ENCODE peak calls at places on chromosomes 11 and 22, in nine cellular contexts. One of them, this sample, is unnamed.

GRCh38 chr11:420911-421321 is 6.1 kb upstream of the SIGIRR start:
- DNase-seq in IMR-90: no peak
- DNase-seq in HuH-7.5: no peak
- DNase-seq in GM12865: no peak
- DNase-seq in head of caudate nucleus: no peak
- DNase-seq in fibroblast of mammary gland: no peak
- DNase-seq in NCI-H2171 treated with DMSO at 0.1 percent for 48 hours: no peak
- DNase-seq in kidney epithelial cell: no peak
- DNase-seq in GM06990: no peak
- DNase-seq in this sample: no peak

GRCh38 chr11:94834931-94835330 is 66.8 kb downstream of the AMOTL1 start:
- DNase-seq in IMR-90: peak; percentile 47
- DNase-seq in HuH-7.5: no peak
- DNase-seq in GM12865: no peak
- DNase-seq in head of caudate nucleus: no peak
- DNase-seq in fibroblast of mammary gland: peak; percentile 54
- DNase-seq in NCI-H2171 treated with DMSO at 0.1 percent for 48 hours: no peak
- DNase-seq in kidney epithelial cell: no peak
- DNase-seq in GM06990: no peak
- DNase-seq in this sample: no peak

GRCh38 chr22:44932493-44932892 is 77.3 kb downstream of the PHF21B start:
- DNase-seq in IMR-90: no peak
- DNase-seq in HuH-7.5: no peak
- DNase-seq in GM12865: no peak
- DNase-seq in head of caudate nucleus: no peak
- DNase-seq in fibroblast of mammary gland: no peak
- DNase-seq in NCI-H2171 treated with DMSO at 0.1 percent for 48 hours: no peak
- DNase-seq in kidney epithelial cell: no peak
- DNase-seq in GM06990: no peak
- DNase-seq in this sample: no peak

GRCh38 chr11:69460540-69461257 is 20.8 kb upstream of the LINC01488 start:
- DNase-seq in IMR-90: peak; percentile 95
- DNase-seq in HuH-7.5: no peak
- DNase-seq in GM12865: no peak
- DNase-seq in head of caudate nucleus: no peak
- DNase-seq in fibroblast of mammary gland: peak; percentile 97
- DNase-seq in NCI-H2171 treated with DMSO at 0.1 percent for 48 hours: no peak
- DNase-seq in kidney epithelial cell: no peak
- DNase-seq in GM06990: no peak
- DNase-seq in this sample: peak; percentile 30

GRCh38 chr22:46052801-46053562 is 76.0 kb upstream of the WNT7B start:
- DNase-seq in IMR-90: no peak
- DNase-seq in HuH-7.5: no peak
- DNase-seq in GM12865: no peak
- DNase-seq in head of caudate nucleus: peak; percentile 64
- DNase-seq in fibroblast of mammary gland: peak; percentile 49
- DNase-seq in NCI-H2171 treated with DMSO at 0.1 percent for 48 hours: peak; percentile 47
- DNase-seq in kidney epithelial cell: no peak
- DNase-seq in GM06990: no peak
- DNase-seq in this sample: no peak

GRCh38 chr11:2885017-2885675 is 429 bp downstream of the CDKN1C start:
- DNase-seq in IMR-90: peak; percentile 36
- DNase-seq in HuH-7.5: peak; percentile 88
- DNase-seq in GM12865: no peak
- DNase-seq in head of caudate nucleus: peak; percentile 84
- DNase-seq in fibroblast of mammary gland: peak; percentile 16
- DNase-seq in NCI-H2171 treated with DMSO at 0.1 percent for 48 hours: no peak
- DNase-seq in kidney epithelial cell: no peak
- DNase-seq in GM06990: no peak
- DNase-seq in this sample: no peak

GRCh38 chr11:87299041-87299481 is 261.3 kb downstream of the TMEM135 start:
- DNase-seq in IMR-90: no peak
- DNase-seq in HuH-7.5: no peak
- DNase-seq in GM12865: no peak
- DNase-seq in head of caudate nucleus: no peak
- DNase-seq in fibroblast of mammary gland: no peak
- DNase-seq in NCI-H2171 treated with DMSO at 0.1 percent for 48 hours: no peak
- DNase-seq in kidney epithelial cell: no peak
- DNase-seq in GM06990: no peak
- DNase-seq in this sample: no peak

GRCh38 chr11:73625690-73626318 is 20.6 kb upstream of the PLEKHB1 start:
- DNase-seq in IMR-90: peak; percentile 59
- DNase-seq in HuH-7.5: peak; percentile 71
- DNase-seq in GM12865: peak; percentile 74
- DNase-seq in head of caudate nucleus: peak; percentile 87
- DNase-seq in fibroblast of mammary gland: peak; percentile 64
- DNase-seq in NCI-H2171 treated with DMSO at 0.1 percent for 48 hours: peak; percentile 79
- DNase-seq in kidney epithelial cell: peak; percentile 18
- DNase-seq in GM06990: no peak
- DNase-seq in this sample: peak; percentile 59

GRCh38 chr22:43273902-43274484 is 69.2 kb downstream of the SCUBE1 start:
- DNase-seq in IMR-90: peak; percentile 46
- DNase-seq in HuH-7.5: peak; percentile 89
- DNase-seq in GM12865: peak; percentile 81
- DNase-seq in head of caudate nucleus: peak; percentile 46
- DNase-seq in fibroblast of mammary gland: peak; percentile 63
- DNase-seq in NCI-H2171 treated with DMSO at 0.1 percent for 48 hours: peak; percentile 65
- DNase-seq in kidney epithelial cell: no peak
- DNase-seq in GM06990: peak; percentile 31
- DNase-seq in this sample: peak; percentile 47

GRCh38 chr11:126357969-126358762 is 2.7 kb downstream of the ST3GAL4 start:
- DNase-seq in IMR-90: no peak
- DNase-seq in HuH-7.5: no peak
- DNase-seq in GM12865: no peak
- DNase-seq in head of caudate nucleus: peak; percentile 35
- DNase-seq in fibroblast of mammary gland: no peak
- DNase-seq in NCI-H2171 treated with DMSO at 0.1 percent for 48 hours: no peak
- DNase-seq in kidney epithelial cell: no peak
- DNase-seq in GM06990: no peak
- DNase-seq in this sample: peak; percentile 28

GRCh38 chr11:64553554-64554201 is 37.3 kb upstream of the SLC22A12 start:
- DNase-seq in IMR-90: peak; percentile 22
- DNase-seq in HuH-7.5: peak; percentile 63
- DNase-seq in GM12865: peak; percentile 43
- DNase-seq in head of caudate nucleus: peak; percentile 87
- DNase-seq in fibroblast of mammary gland: peak; percentile 61
- DNase-seq in NCI-H2171 treated with DMSO at 0.1 percent for 48 hours: peak; percentile 43
- DNase-seq in kidney epithelial cell: no peak
- DNase-seq in GM06990: no peak
- DNase-seq in this sample: peak; percentile 39

GRCh38 chr11:74634537-74634936 is 42.2 kb downstream of the POLD3 start:
- DNase-seq in IMR-90: peak; percentile 66
- DNase-seq in HuH-7.5: peak; percentile 17
- DNase-seq in GM12865: no peak
- DNase-seq in head of caudate nucleus: no peak
- DNase-seq in fibroblast of mammary gland: peak; percentile 70
- DNase-seq in NCI-H2171 treated with DMSO at 0.1 percent for 48 hours: peak; percentile 67
- DNase-seq in kidney epithelial cell: peak; percentile 29
- DNase-seq in GM06990: no peak
- DNase-seq in this sample: peak; percentile 18

GRCh38 chr11:112655386-112655785 is 305.8 kb upstream of the NCAM1 start:
- DNase-seq in IMR-90: peak; percentile 2
- DNase-seq in HuH-7.5: no peak
- DNase-seq in GM12865: no peak
- DNase-seq in head of caudate nucleus: peak; percentile 81
- DNase-seq in fibroblast of mammary gland: peak; percentile 88
- DNase-seq in NCI-H2171 treated with DMSO at 0.1 percent for 48 hours: no peak
- DNase-seq in kidney epithelial cell: no peak
- DNase-seq in GM06990: no peak
- DNase-seq in this sample: no peak

GRCh38 chr11:44601471-44602370 is 36.3 kb downstream of the CD82 start:
- DNase-seq in IMR-90: no peak
- DNase-seq in HuH-7.5: no peak
- DNase-seq in GM12865: peak; percentile 66
- DNase-seq in head of caudate nucleus: no peak
- DNase-seq in fibroblast of mammary gland: no peak
- DNase-seq in NCI-H2171 treated with DMSO at 0.1 percent for 48 hours: no peak
- DNase-seq in kidney epithelial cell: no peak
- DNase-seq in GM06990: peak; percentile 69
- DNase-seq in this sample: no peak

GRCh38 chr22:17918840-17919239 is 105.5 kb downstream of the MICAL3 start:
- DNase-seq in IMR-90: peak; percentile 64
- DNase-seq in HuH-7.5: no peak
- DNase-seq in GM12865: no peak
- DNase-seq in head of caudate nucleus: no peak
- DNase-seq in fibroblast of mammary gland: no peak
- DNase-seq in NCI-H2171 treated with DMSO at 0.1 percent for 48 hours: no peak
- DNase-seq in kidney epithelial cell: peak; percentile 37
- DNase-seq in GM06990: no peak
- DNase-seq in this sample: no peak

GRCh38 chr22:28341001-28341400 is 338.6 kb downstream of the TTC28 start:
- DNase-seq in IMR-90: peak; percentile 12
- DNase-seq in HuH-7.5: no peak
- DNase-seq in GM12865: no peak
- DNase-seq in head of caudate nucleus: no peak
- DNase-seq in fibroblast of mammary gland: peak; percentile 52
- DNase-seq in NCI-H2171 treated with DMSO at 0.1 percent for 48 hours: no peak
- DNase-seq in kidney epithelial cell: no peak
- DNase-seq in GM06990: no peak
- DNase-seq in this sample: no peak

GRCh38 chr11:93085097-93085496 is 112.7 kb downstream of the SLC36A4 start:
- DNase-seq in IMR-90: peak; percentile 44
- DNase-seq in HuH-7.5: no peak
- DNase-seq in GM12865: no peak
- DNase-seq in head of caudate nucleus: no peak
- DNase-seq in fibroblast of mammary gland: peak; percentile 8
- DNase-seq in NCI-H2171 treated with DMSO at 0.1 percent for 48 hours: no peak
- DNase-seq in kidney epithelial cell: no peak
- DNase-seq in GM06990: no peak
- DNase-seq in this sample: no peak

GRCh38 chr11:6241316-6241715 is 2.4 kb downstream of the CNGA4 start:
- DNase-seq in IMR-90: no peak
- DNase-seq in HuH-7.5: no peak
- DNase-seq in GM12865: no peak
- DNase-seq in head of caudate nucleus: no peak
- DNase-seq in fibroblast of mammary gland: no peak
- DNase-seq in NCI-H2171 treated with DMSO at 0.1 percent for 48 hours: no peak
- DNase-seq in kidney epithelial cell: no peak
- DNase-seq in GM06990: no peak
- DNase-seq in this sample: no peak

GRCh38 chr11:121418625-121419114 is 33.4 kb upstream of the SORL1 start:
- DNase-seq in IMR-90: no peak
- DNase-seq in HuH-7.5: no peak
- DNase-seq in GM12865: peak; percentile 29
- DNase-seq in head of caudate nucleus: no peak
- DNase-seq in fibroblast of mammary gland: no peak
- DNase-seq in NCI-H2171 treated with DMSO at 0.1 percent for 48 hours: peak; percentile 1
- DNase-seq in kidney epithelial cell: no peak
- DNase-seq in GM06990: no peak
- DNase-seq in this sample: no peak

GRCh38 chr11:59611570-59612565 is 3.7 kb downstream of the OSBP start:
- DNase-seq in IMR-90: peak; percentile 67
- DNase-seq in HuH-7.5: peak; percentile 82
- DNase-seq in GM12865: no peak
- DNase-seq in head of caudate nucleus: no peak
- DNase-seq in fibroblast of mammary gland: peak; percentile 22
- DNase-seq in NCI-H2171 treated with DMSO at 0.1 percent for 48 hours: peak; percentile 94
- DNase-seq in kidney epithelial cell: no peak
- DNase-seq in GM06990: no peak
- DNase-seq in this sample: peak; percentile 52

GRCh38 chr11:27786331-27786730 is 86.1 kb upstream of the BDNF start:
- DNase-seq in IMR-90: no peak
- DNase-seq in HuH-7.5: no peak
- DNase-seq in GM12865: no peak
- DNase-seq in head of caudate nucleus: no peak
- DNase-seq in fibroblast of mammary gland: no peak
- DNase-seq in NCI-H2171 treated with DMSO at 0.1 percent for 48 hours: no peak
- DNase-seq in kidney epithelial cell: no peak
- DNase-seq in GM06990: no peak
- DNase-seq in this sample: no peak

GRCh38 chr11:84720706-84721402 is 906.3 kb downstream of the DLG2 start:
- DNase-seq in IMR-90: no peak
- DNase-seq in HuH-7.5: no peak
- DNase-seq in GM12865: no peak
- DNase-seq in head of caudate nucleus: peak; percentile 39
- DNase-seq in fibroblast of mammary gland: peak; percentile 1
- DNase-seq in NCI-H2171 treated with DMSO at 0.1 percent for 48 hours: no peak
- DNase-seq in kidney epithelial cell: no peak
- DNase-seq in GM06990: no peak
- DNase-seq in this sample: no peak

GRCh38 chr22:46542011-46542985 is 4.9 kb upstream of the CELSR1 start:
- DNase-seq in IMR-90: peak; percentile 50
- DNase-seq in HuH-7.5: peak; percentile 91
- DNase-seq in GM12865: peak; percentile 77
- DNase-seq in head of caudate nucleus: peak; percentile 80
- DNase-seq in fibroblast of mammary gland: peak; percentile 52
- DNase-seq in NCI-H2171 treated with DMSO at 0.1 percent for 48 hours: peak; percentile 63
- DNase-seq in kidney epithelial cell: no peak
- DNase-seq in GM06990: peak; percentile 64
- DNase-seq in this sample: peak; percentile 45

GRCh38 chr22:47631571-47632102 is 869.2 kb downstream of the TBC1D22A start:
- DNase-seq in IMR-90: no peak
- DNase-seq in HuH-7.5: peak; percentile 40
- DNase-seq in GM12865: no peak
- DNase-seq in head of caudate nucleus: no peak
- DNase-seq in fibroblast of mammary gland: no peak
- DNase-seq in NCI-H2171 treated with DMSO at 0.1 percent for 48 hours: no peak
- DNase-seq in kidney epithelial cell: no peak
- DNase-seq in GM06990: no peak
- DNase-seq in this sample: no peak

GRCh38 chr11:68792400-68792955 is 41.2 kb upstream of the TESMIN start:
- DNase-seq in IMR-90: peak; percentile 4
- DNase-seq in HuH-7.5: no peak
- DNase-seq in GM12865: no peak
- DNase-seq in head of caudate nucleus: no peak
- DNase-seq in fibroblast of mammary gland: peak; percentile 42
- DNase-seq in NCI-H2171 treated with DMSO at 0.1 percent for 48 hours: no peak
- DNase-seq in kidney epithelial cell: no peak
- DNase-seq in GM06990: no peak
- DNase-seq in this sample: no peak

This sample was measured in HepG2.